ENCODE peak calls at places on chromosome 10, in seven cellular contexts. I, S, G, D, P, A and L are unnamed samples.

GRCh38 chr10:28263136-28263857 is 39.6 kb downstream of the MPP7 start:
- DNase-seq in P (no peak), G (no peak), I (no peak), S (peak; percentile 54), A (no peak), D (no peak), L (peak; percentile 70)

GRCh38 chr10:4242561-4243035 is 457.6 kb upstream of the KLF6 start:
- DNase-seq in P (peak; percentile 84), G (no peak), I (no peak), D (peak; percentile 42), A (peak; percentile 96), S (no peak), L (peak; percentile 68)

GRCh38 chr10:5089869-5090268 is 4.3 kb upstream of the AKR1C3 start:
- DNase-seq in P (peak; percentile 60), G (no peak), D (peak; percentile 64), S (no peak), I (no peak), A (peak; percentile 58), L (no peak)

GRCh38 chr10:126170367-126170766 is 217.9 kb downstream of the ADAM12 start:
- DNase-seq in I (no peak), G (no peak), D (no peak), P (no peak), S (no peak), A (no peak), L (no peak)

GRCh38 chr10:112750427-112751167 is 199.4 kb upstream of the TCF7L2 start:
- DNase-seq in D (no peak), A (no peak), I (no peak), G (no peak), S (no peak), P (no peak), L (no peak)

GRCh38 chr10:67115972-67116371 is 190.1 kb downstream of the LRRTM3 start:
- DNase-seq in G (no peak), I (no peak), A (peak; percentile 74), S (no peak), D (no peak), P (peak; percentile 28), L (no peak)

GRCh38 chr10:28666751-28667467 is 10.4 kb upstream of the BAMBI start:
- DNase-seq in G (no peak), S (no peak), A (no peak), I (no peak), P (no peak), D (no peak), L (no peak)

GRCh38 chr10:35635576-35635975 is 6.5 kb downstream of the FZD8 start:
- DNase-seq in S (peak; percentile 51), G (no peak), A (peak; percentile 83), P (peak; percentile 81), D (peak; percentile 89), I (peak; percentile 44), L (no peak)

GRCh38 chr10:120456626-120457430 is at the start of gene PLPP4:
- DNase-seq in D (peak; percentile 45), G (no peak), A (peak; percentile 55), I (no peak), P (peak; percentile 28), S (peak; percentile 22), L (no peak)

GRCh38 chr10:16644146-16644545 is 122.5 kb upstream of the C1QL3 start:
- DNase-seq in S (no peak), P (peak; percentile 50), I (no peak), G (no peak), D (no peak), A (peak; percentile 72), L (no peak)

GRCh38 chr10:58740620-58741369 is 228.1 kb downstream of the BICC1 start:
- DNase-seq in S (no peak), D (no peak), I (peak; percentile 53), G (peak; percentile 62), P (no peak), A (no peak), L (no peak)

GRCh38 chr10:70480254-70480861 is 1.8 kb downstream of the PALD1 start:
- DNase-seq in I (no peak), A (no peak), P (no peak), S (peak; percentile 46), G (peak; percentile 53), D (no peak), L (no peak)

GRCh38 chr10:35005868-35006267 is 84.3 kb downstream of the CUL2 start:
- DNase-seq in S (no peak), I (no peak), A (peak; percentile 99), D (peak; percentile 67), P (peak; percentile 99), G (no peak), L (no peak)

GRCh38 chr10:94183666-94184264 is 179.0 kb downstream of the NOC3L start:
- DNase-seq in A (peak; percentile 99), S (no peak), D (peak; percentile 20), P (peak; percentile 80), G (no peak), I (no peak), L (no peak)

GRCh38 chr10:10519674-10520073 is 498.0 kb upstream of the CELF2 start:
- DNase-seq in A (no peak), P (no peak), I (no peak), S (no peak), G (no peak), D (no peak), L (no peak)

GRCh38 chr10:67779455-67780205 is 58.4 kb downstream of the DNAJC12 start:
- DNase-seq in D (peak; percentile 85), S (peak; percentile 70), I (peak; percentile 73), G (no peak), P (peak; percentile 90), A (peak; percentile 94), L (peak; percentile 77)

GRCh38 chr10:18359839-18360238 is 219.6 kb downstream of the CACNB2 start:
- DNase-seq in G (no peak), P (no peak), I (no peak), D (no peak), S (no peak), A (no peak), L (no peak)

GRCh38 chr10:120917521-120918250 is 66.5 kb downstream of the WDR11 start:
- DNase-seq in I (no peak), A (peak; percentile 42), S (no peak), P (no peak), G (no peak), D (no peak), L (no peak)

DNA sequence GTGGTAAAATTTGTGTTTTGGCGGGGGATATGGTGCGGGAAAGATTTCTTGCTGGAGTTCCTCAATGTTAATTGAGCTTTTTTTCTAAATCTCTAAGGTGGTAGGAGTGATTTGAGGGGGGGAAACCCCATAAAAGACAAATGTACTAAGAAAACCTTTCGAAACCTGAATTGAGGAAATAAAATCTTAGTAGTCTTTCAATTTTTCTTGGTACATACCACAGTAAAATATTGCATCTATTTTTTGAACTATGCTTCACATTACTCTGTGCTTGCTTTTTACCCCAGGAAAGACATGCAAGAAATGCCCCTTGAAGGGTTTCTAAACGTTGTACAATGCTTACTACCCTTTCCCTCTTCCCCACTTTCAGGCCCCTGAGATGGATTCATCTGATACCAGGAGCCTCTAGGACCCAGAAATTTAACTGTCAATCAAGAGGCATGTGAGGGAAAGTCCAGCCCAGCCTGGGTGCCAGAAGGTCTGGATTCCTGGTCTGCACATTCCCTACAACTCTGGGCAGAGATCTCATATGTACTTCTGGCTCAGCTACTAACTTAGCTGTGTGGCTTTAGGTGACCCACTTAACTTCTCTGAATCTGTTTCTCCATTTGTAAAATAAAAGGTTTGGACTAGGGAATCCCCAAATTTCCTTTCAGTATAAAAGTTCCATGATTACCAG is 5.8 kb upstream of the PDCD4 start:
- DNase-seq in D (no peak), A (peak; percentile 40), S (no peak), P (no peak), I (no peak), G (no peak), L (no peak)
- H3K4me3 ChIP-seq in D (no peak overlapping the region), A (no peak overlapping the region), S (no peak overlapping the region), P (no peak overlapping the region), I (no peak overlapping the region), G (no peak overlapping the region), L (no peak overlapping the region)

GRCh38 chr10:110569736-110570135 is 2.2 kb downstream of the SMC3 start:
- DNase-seq in D (no peak), A (no peak), P (no peak), S (no peak), G (no peak), I (no peak), L (no peak)
- H3K4me3 ChIP-seq in D (peak overlapping the region; percentile 98), A (no peak overlapping the region), P (no peak overlapping the region), S (no peak overlapping the region), G (peak overlapping the region; percentile 90), I (no peak overlapping the region), L (no peak overlapping the region)

DNA sequence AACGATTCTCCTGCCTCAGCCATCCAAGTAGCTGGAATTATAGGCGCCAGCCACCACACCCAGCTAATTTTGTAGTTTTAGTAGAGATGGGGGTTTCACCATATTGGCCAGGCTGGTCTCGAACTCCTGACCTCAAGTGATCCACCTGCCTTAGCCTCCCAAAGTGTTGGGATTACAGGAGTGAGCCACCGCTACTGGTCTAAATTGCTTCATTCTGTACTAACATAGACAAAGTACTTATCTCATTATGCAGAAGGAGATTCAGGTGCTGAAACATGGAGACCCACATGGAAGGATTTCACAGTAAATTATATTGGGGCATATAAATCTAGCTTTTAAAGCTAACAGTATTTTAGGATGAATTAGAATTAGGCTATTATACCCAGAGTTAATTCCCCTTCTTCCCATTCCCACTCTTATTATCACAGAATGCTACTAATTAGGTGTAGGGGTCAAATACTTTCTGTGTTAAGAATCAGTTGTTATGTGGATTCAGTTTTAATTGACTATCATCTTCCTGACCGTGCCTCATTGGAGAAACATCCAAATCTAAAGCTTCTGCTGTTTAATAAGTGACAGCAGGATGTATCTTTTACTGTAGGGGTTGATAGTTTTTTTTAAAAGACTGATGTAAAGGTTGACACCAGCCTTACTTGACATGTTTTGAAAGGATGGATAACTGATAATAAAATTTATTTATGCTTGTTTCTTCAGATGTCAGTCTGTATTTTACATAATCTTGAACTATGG is 27.2 kb downstream of the ADK start:
- DNase-seq in D (no peak), I (no peak), G (no peak), S (no peak), P (no peak), A (no peak), L (no peak)
- H3K4me3 ChIP-seq in D (peak overlapping the region; percentile 7), I (no peak overlapping the region), G (no peak overlapping the region), S (no peak overlapping the region), P (no peak overlapping the region), A (no peak overlapping the region), L (no peak overlapping the region)

GRCh38 chr10:92750788-92751533 is 61.2 kb downstream of the HHEX start:
- DNase-seq in D (peak; percentile 82), I (no peak), G (no peak), S (no peak), P (peak; percentile 77), A (peak; percentile 11), L (no peak)

GRCh38 chr10:92751827-92752226 is 62.1 kb downstream of the HHEX start:
- DNase-seq in I (no peak), D (no peak), P (no peak), S (no peak), G (no peak), A (no peak), L (no peak)

GRCh38 chr10:92753865-92754264 is 64.1 kb downstream of the HHEX start:
- DNase-seq in A (no peak), G (no peak), S (no peak), I (no peak), P (no peak), D (no peak), L (no peak)

GRCh38 chr10:92747600-92747999 is 57.8 kb downstream of the HHEX start:
- DNase-seq in D (no peak), S (no peak), P (no peak), A (no peak), G (no peak), I (no peak), L (no peak)

DNA sequence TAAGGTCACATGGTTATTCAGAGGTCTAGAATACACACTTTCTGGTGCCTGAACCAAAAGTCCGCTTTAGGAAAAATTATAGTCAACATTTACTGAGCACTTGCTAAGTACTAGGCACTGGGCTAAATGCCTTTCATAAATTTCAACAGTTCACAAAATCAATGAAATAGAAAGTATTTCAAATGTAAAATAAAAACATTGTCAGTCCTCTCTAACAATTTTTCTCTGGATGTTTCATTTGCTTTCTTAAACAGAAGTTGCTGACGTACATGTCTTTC is 61.7 kb downstream of the HHEX start:
- DNase-seq in I (no peak), A (no peak), G (no peak), P (no peak), S (no peak), D (no peak), L (no peak)
- H3K4me3 ChIP-seq in I (no peak overlapping the region), A (no peak overlapping the region), G (no peak overlapping the region), P (no peak overlapping the region), S (no peak overlapping the region), D (peak overlapping the region; percentile 10), L (no peak overlapping the region)